ENCODE peak calls at places on chromosome 11, in five cellular contexts. Z is stimulated activated CD8-positive, alpha-beta memory T cell treated with anti-CD3 and anti-CD28 coated beads, Interleukin-7, amount 100 ng/mL, for 4 hours; X is cardiac muscle cell; H is NCI-H2171 treated with DMSO at 0.1 percent for 48 hours; C is nucleus accumbens. J is an unnamed sample.

GRCh38 chr11:58805065-58805464 is 39.4 kb downstream of the GLYATL2 start:
- DNase-seq in Z (no peak), X (no peak), H (no peak), C (no peak), J (no peak)

GRCh38 chr11:17550455-17551346 is 3.6 kb downstream of the OTOG start:
- DNase-seq in Z (no peak), X (no peak), H (no peak), C (no peak), J (no peak)

GRCh38 chr11:64842851-64843841 is 1.3 kb downstream of the CDC42BPG start:
- DNase-seq in Z (no peak), X (no peak), H (peak), C (no peak), J (no peak)

GRCh38 chr11:45543808-45544422 is 121.5 kb downstream of the CHST1 start:
- DNase-seq in Z (no peak), X (peak), H (no peak), C (no peak), J (no peak)

GRCh38 chr11:118275184-118275583 is 11.1 kb upstream of the MPZL2 start:
- DNase-seq in Z (no peak), X (no peak), H (no peak), C (no peak), J (no peak)

GRCh38 chr11:95584180-95584579 is 205.4 kb downstream of the FAM76B start:
- DNase-seq in Z (no peak), X (no peak), H (no peak), C (no peak), J (no peak)

GRCh38 chr11:128336203-128336602 is 251.2 kb downstream of the ETS1 start:
- DNase-seq in Z (no peak), X (no peak), H (no peak), C (no peak), J (no peak)

GRCh38 chr11:122678406-122678805 is 22.9 kb downstream of the UBASH3B start:
- DNase-seq in Z (no peak), X (no peak), H (no peak), C (no peak), J (no peak)

GRCh38 chr11:61151545-61152252 is 9.5 kb downstream of the VPS37C start:
- DNase-seq in Z (no peak), X (no peak), H (no peak), C (no peak), J (peak)

GRCh38 chr11:89625171-89625570 is 84.9 kb upstream of the TRIM77 start:
- DNase-seq in Z (no peak), X (peak), H (no peak), C (no peak), J (peak)

GRCh38 chr11:134762248-134763029 is 350.4 kb upstream of the B3GAT1 start:
- DNase-seq in Z (no peak), X (no peak), H (no peak), C (no peak), J (no peak)

GRCh38 chr11:57762235-57762866 is 749 bp downstream of the CTNND1 start:
- DNase-seq in Z (no peak), X (no peak), H (peak), C (no peak), J (peak)

GRCh38 chr11:85540181-85540580 is 87.0 kb downstream of the DLG2 start:
- DNase-seq in Z (no peak), X (no peak), H (no peak), C (no peak), J (no peak)

GRCh38 chr11:45108070-45109064 is 38.1 kb upstream of the PRDM11 start:
- DNase-seq in Z (no peak), X (no peak), H (no peak), C (no peak), J (no peak)

GRCh38 chr11:19953342-19953741 is 206.9 kb downstream of the DBX1 start:
- DNase-seq in Z (no peak), X (no peak), H (no peak), C (no peak), J (no peak)

GRCh38 chr11:106989056-106989455 is 29.2 kb downstream of the GUCY1A2 start:
- DNase-seq in Z (no peak), X (no peak), H (no peak), C (no peak), J (no peak)

GRCh38 chr11:74417379-74417804 is 19.2 kb upstream of the PGM2L1 start:
- DNase-seq in Z (no peak), X (no peak), H (no peak), C (no peak), J (no peak)

GRCh38 chr11:46363455-46363920 is 16.2 kb downstream of the DGKZ start:
- DNase-seq in Z (no peak), X (no peak), H (no peak), C (peak), J (no peak)

GRCh38 chr11:22554221-22554620 is 71.4 kb downstream of the FANCF start:
- DNase-seq in Z (no peak), X (no peak), H (no peak), C (no peak), J (no peak)

GRCh38 chr11:598005-598680 is 17.6 kb downstream of the IRF7 start:
- DNase-seq in Z (no peak), X (no peak), H (no peak), C (no peak), J (no peak)

GRCh38 chr11:75773595-75774353 is 5.2 kb downstream of the DGAT2 start:
- DNase-seq in Z (no peak), X (no peak), H (no peak), C (no peak), J (no peak)

GRCh38 chr11:69270929-69271328 is 23.0 kb upstream of the MYEOV start:
- DNase-seq in Z (no peak), X (no peak), H (peak), C (no peak), J (no peak)

GRCh38 chr11:74839971-74840370 is 91.3 kb downstream of the RNF169 start:
- DNase-seq in Z (no peak), X (no peak), H (no peak), C (no peak), J (peak)

GRCh38 chr11:28697920-28698827 is 590.0 kb downstream of the METTL15 start:
- DNase-seq in Z (no peak), X (peak), H (peak), C (peak), J (peak)

GRCh38 chr11:92048415-92048814 is 176.2 kb upstream of the FAT3 start:
- DNase-seq in Z (no peak), X (peak), H (no peak), C (no peak), J (no peak)

GRCh38 chr11:73983764-73984543 is 1.3 kb upstream of the UCP2 start:
- DNase-seq in Z (no peak), X (no peak), H (peak), C (no peak), J (peak)

GRCh38 chr11:70661763-70662501 is 263.6 kb downstream of the CTTN start:
- DNase-seq in Z (no peak), X (peak), H (no peak), C (peak), J (peak)

GRCh38 chr11:534592-535518 is 521 bp downstream of the HRAS start:
- DNase-seq in Z (no peak), X (peak), H (peak), C (no peak), J (no peak)

GRCh38 chr11:8765294-8765693 is 82.7 kb downstream of the RPL27A start:
- DNase-seq in Z (no peak), X (no peak), H (no peak), C (no peak), J (no peak)

GRCh38 chr11:119751281-119752060 is 22.5 kb upstream of the NECTIN1 start:
- DNase-seq in Z (no peak), X (no peak), H (no peak), C (no peak), J (peak)

GRCh38 chr11:1227551-1228182 is 4.8 kb downstream of the MUC5B start:
- DNase-seq in Z (no peak), X (no peak), H (no peak), C (no peak), J (no peak)

GRCh38 chr11:1448166-1448825 is 38.3 kb downstream of the MOB2 start:
- DNase-seq in Z (no peak), X (no peak), H (no peak), C (no peak), J (no peak)

GRCh38 chr11:95115597-95115996 is 26.0 kb downstream of the ENDOD1 start:
- DNase-seq in Z (no peak), X (no peak), H (no peak), C (no peak), J (no peak)

GRCh38 chr11:110894224-110894623 is 182.0 kb upstream of the ARHGAP20 start:
- DNase-seq in Z (no peak), X (no peak), H (no peak), C (no peak), J (no peak)

GRCh38 chr11:113014731-113015455 is 53.7 kb downstream of the NCAM1 start:
- DNase-seq in Z (no peak), X (peak), H (peak), C (no peak), J (peak)

GRCh38 chr11:29564501-29564900 is 452.3 kb downstream of the KCNA4 start:
- DNase-seq in Z (no peak), X (no peak), H (peak), C (no peak), J (peak)